ENCODE peak calls at places on chromosomes 13 and 19, in eight cellular contexts. One of them, this sample, is unnamed.

GRCh38 chr13:53068841-53069520 is 40.4 kb downstream of the OLFM4 start:
- DNase-seq in esophagus squamous epithelium: no peak
- DNase-seq in cardiac muscle cell: no peak
- DNase-seq in hepatocyte: no peak
- DNase-seq in fibroblast of pulmonary artery: no peak
- DNase-seq in left ventricle myocardium inferior: no peak
- DNase-seq in adrenal gland: no peak
- DNase-seq in tibial artery: no peak
- DNase-seq in this sample: no peak

GRCh38 chr19:45863335-45863839 is 440 bp upstream of the SYMPK start:
- DNase-seq in adrenal gland: no peak
- DNase-seq in esophagus squamous epithelium: no peak
- DNase-seq in cardiac muscle cell: no peak
- DNase-seq in fibroblast of pulmonary artery: no peak
- DNase-seq in hepatocyte: no peak
- DNase-seq in left ventricle myocardium inferior: no peak
- DNase-seq in tibial artery: no peak
- DNase-seq in this sample: no peak

GRCh38 chr13:106373989-106374572 is 161.4 kb downstream of the EFNB2 start:
- DNase-seq in hepatocyte: peak
- DNase-seq in adrenal gland: peak
- DNase-seq in tibial artery: no peak
- DNase-seq in fibroblast of pulmonary artery: peak
- DNase-seq in esophagus squamous epithelium: no peak
- DNase-seq in cardiac muscle cell: no peak
- DNase-seq in left ventricle myocardium inferior: no peak
- DNase-seq in this sample: peak

GRCh38 chr13:109899748-109900147 is 113.4 kb upstream of the IRS2 start:
- DNase-seq in left ventricle myocardium inferior: no peak
- DNase-seq in tibial artery: no peak
- DNase-seq in cardiac muscle cell: no peak
- DNase-seq in adrenal gland: no peak
- DNase-seq in hepatocyte: no peak
- DNase-seq in esophagus squamous epithelium: no peak
- DNase-seq in fibroblast of pulmonary artery: no peak
- DNase-seq in this sample: no peak

GRCh38 chr19:33393286-33394005 is 19.9 kb downstream of the CEBPG start:
- DNase-seq in fibroblast of pulmonary artery: no peak
- DNase-seq in left ventricle myocardium inferior: peak
- DNase-seq in tibial artery: peak
- DNase-seq in adrenal gland: peak
- DNase-seq in cardiac muscle cell: no peak
- DNase-seq in hepatocyte: no peak
- DNase-seq in esophagus squamous epithelium: no peak
- DNase-seq in this sample: no peak

GRCh38 chr19:8580710-8581281 is 3.6 kb upstream of the MYO1F start:
- DNase-seq in cardiac muscle cell: peak
- DNase-seq in esophagus squamous epithelium: no peak
- DNase-seq in hepatocyte: peak
- DNase-seq in adrenal gland: peak
- DNase-seq in tibial artery: peak
- DNase-seq in fibroblast of pulmonary artery: peak
- DNase-seq in left ventricle myocardium inferior: peak
- DNase-seq in this sample: peak

GRCh38 chr19:19451429-19452240 is 46.2 kb downstream of the GATAD2A start:
- DNase-seq in cardiac muscle cell: no peak
- DNase-seq in adrenal gland: no peak
- DNase-seq in tibial artery: no peak
- DNase-seq in fibroblast of pulmonary artery: no peak
- DNase-seq in hepatocyte: no peak
- DNase-seq in left ventricle myocardium inferior: no peak
- DNase-seq in esophagus squamous epithelium: no peak
- DNase-seq in this sample: no peak

GRCh38 chr19:5154129-5154798 is 185.4 kb downstream of the KDM4B start:
- DNase-seq in tibial artery: no peak
- DNase-seq in left ventricle myocardium inferior: no peak
- DNase-seq in cardiac muscle cell: peak
- DNase-seq in fibroblast of pulmonary artery: peak
- DNase-seq in adrenal gland: no peak
- DNase-seq in esophagus squamous epithelium: no peak
- DNase-seq in hepatocyte: peak
- DNase-seq in this sample: peak

GRCh38 chr13:98504371-98504963 is 72.4 kb downstream of the STK24 start:
- DNase-seq in fibroblast of pulmonary artery: no peak
- DNase-seq in left ventricle myocardium inferior: no peak
- DNase-seq in cardiac muscle cell: no peak
- DNase-seq in tibial artery: no peak
- DNase-seq in adrenal gland: no peak
- DNase-seq in esophagus squamous epithelium: no peak
- DNase-seq in hepatocyte: no peak
- DNase-seq in this sample: no peak

GRCh38 chr19:32598022-32598421 is 17.0 kb downstream of the PDCD5 start:
- DNase-seq in left ventricle myocardium inferior: no peak
- DNase-seq in cardiac muscle cell: no peak
- DNase-seq in esophagus squamous epithelium: no peak
- DNase-seq in fibroblast of pulmonary artery: no peak
- DNase-seq in adrenal gland: no peak
- DNase-seq in tibial artery: no peak
- DNase-seq in hepatocyte: no peak
- DNase-seq in this sample: no peak

GRCh38 chr19:16828990-16829821 is at the start of gene SIN3B:
- DNase-seq in left ventricle myocardium inferior: peak
- DNase-seq in cardiac muscle cell: peak
- DNase-seq in hepatocyte: peak
- DNase-seq in esophagus squamous epithelium: no peak
- DNase-seq in adrenal gland: peak
- DNase-seq in tibial artery: peak
- DNase-seq in fibroblast of pulmonary artery: peak
- DNase-seq in this sample: peak

GRCh38 chr19:1151917-1152601 is 22.0 kb downstream of the SBNO2 start:
- DNase-seq in hepatocyte: no peak
- DNase-seq in tibial artery: peak
- DNase-seq in left ventricle myocardium inferior: peak
- DNase-seq in fibroblast of pulmonary artery: no peak
- DNase-seq in cardiac muscle cell: no peak
- DNase-seq in adrenal gland: peak
- DNase-seq in esophagus squamous epithelium: no peak
- DNase-seq in this sample: peak

GRCh38 chr19:10502524-10503001 is 593 bp downstream of the KEAP1 start:
- DNase-seq in esophagus squamous epithelium: peak
- DNase-seq in left ventricle myocardium inferior: peak
- DNase-seq in tibial artery: peak
- DNase-seq in cardiac muscle cell: peak
- DNase-seq in fibroblast of pulmonary artery: peak
- DNase-seq in hepatocyte: peak
- DNase-seq in adrenal gland: peak
- DNase-seq in this sample: peak

GRCh38 chr13:75196112-75196855 is 285.7 kb downstream of the TBC1D4 start:
- DNase-seq in hepatocyte: no peak
- DNase-seq in adrenal gland: no peak
- DNase-seq in tibial artery: no peak
- DNase-seq in left ventricle myocardium inferior: no peak
- DNase-seq in esophagus squamous epithelium: no peak
- DNase-seq in cardiac muscle cell: no peak
- DNase-seq in fibroblast of pulmonary artery: peak
- DNase-seq in this sample: peak

DNA sequence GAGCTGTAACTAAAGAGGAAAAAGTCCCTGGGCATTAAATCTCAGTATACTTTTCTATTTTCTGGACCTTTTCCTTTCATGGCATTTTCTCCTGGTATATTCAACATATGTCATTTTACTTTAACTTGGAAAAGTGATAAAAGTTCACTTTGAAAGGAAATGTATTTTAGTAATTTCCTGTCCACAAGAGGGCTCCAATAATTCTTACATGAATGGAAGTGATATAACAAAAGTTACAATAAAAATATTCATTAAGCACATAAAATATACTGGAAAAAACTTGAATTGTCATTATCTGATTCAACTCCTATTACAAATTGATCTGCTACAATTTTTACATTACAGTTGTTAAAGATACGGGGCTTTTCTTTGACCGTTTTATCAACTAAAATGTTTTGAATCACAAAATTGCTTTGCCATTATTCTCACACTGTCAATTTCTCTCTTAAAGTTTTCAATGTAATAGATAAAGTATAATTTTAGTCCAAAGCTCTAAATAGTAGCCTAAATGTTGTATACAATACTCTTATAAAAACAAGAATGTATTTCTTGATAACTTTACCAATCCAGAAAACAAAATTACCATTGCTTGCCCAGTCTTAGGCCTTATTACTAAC is 4.9 kb downstream of the UBL3 start:
- DNase-seq in tibial artery: no peak
- DNase-seq in fibroblast of pulmonary artery: peak
- DNase-seq in cardiac muscle cell: no peak
- DNase-seq in left ventricle myocardium inferior: no peak
- DNase-seq in adrenal gland: no peak
- DNase-seq in esophagus squamous epithelium: no peak
- DNase-seq in hepatocyte: no peak
- DNase-seq in this sample: peak
- TF ChIP-seq CTCF in tibial artery: peak
- TF ChIP-seq CTCF in fibroblast of pulmonary artery: peak
- TF ChIP-seq CTCF in cardiac muscle cell: peak
- TF ChIP-seq CTCF in left ventricle myocardium inferior: peak
- TF ChIP-seq CTCF in adrenal gland: peak
- TF ChIP-seq CTCF in esophagus squamous epithelium: peak
- TF ChIP-seq CTCF in hepatocyte: peak
- TF ChIP-seq CTCF in this sample: peak

GRCh38 chr19:40216777-40217026 is 1.5 kb downstream of the TTC9B start:
- DNase-seq in left ventricle myocardium inferior: no peak
- DNase-seq in hepatocyte: no peak
- DNase-seq in cardiac muscle cell: no peak
- DNase-seq in esophagus squamous epithelium: no peak
- DNase-seq in adrenal gland: no peak
- DNase-seq in tibial artery: no peak
- DNase-seq in fibroblast of pulmonary artery: no peak
- DNase-seq in this sample: no peak
- H3K4me3 ChIP-seq in left ventricle myocardium inferior: no peak
- H3K4me3 ChIP-seq in hepatocyte: no peak
- H3K4me3 ChIP-seq in cardiac muscle cell: no peak
- H3K4me3 ChIP-seq in esophagus squamous epithelium: peak
- H3K4me3 ChIP-seq in adrenal gland: no peak
- H3K4me3 ChIP-seq in tibial artery: no peak
- H3K4me3 ChIP-seq in fibroblast of pulmonary artery: no peak
- H3K4me3 ChIP-seq in this sample: no peak

GRCh38 chr19:57576661-57577060 is 2.0 kb downstream of the ZNF416 start:
- DNase-seq in left ventricle myocardium inferior: no peak
- DNase-seq in fibroblast of pulmonary artery: no peak
- DNase-seq in hepatocyte: no peak
- DNase-seq in adrenal gland: no peak
- DNase-seq in esophagus squamous epithelium: no peak
- DNase-seq in cardiac muscle cell: no peak
- DNase-seq in tibial artery: no peak
- DNase-seq in this sample: no peak

GRCh38 chr19:57583521-57584416 is at the start of gene ZIK1:
- DNase-seq in hepatocyte: peak
- DNase-seq in left ventricle myocardium inferior: peak
- DNase-seq in tibial artery: peak
- DNase-seq in adrenal gland: peak
- DNase-seq in cardiac muscle cell: peak
- DNase-seq in esophagus squamous epithelium: peak
- DNase-seq in fibroblast of pulmonary artery: peak
- DNase-seq in this sample: peak

GRCh38 chr19:57583104-57583520 is 833 bp upstream of the ZIK1 start:
- DNase-seq in cardiac muscle cell: no peak
- DNase-seq in esophagus squamous epithelium: no peak
- DNase-seq in fibroblast of pulmonary artery: no peak
- DNase-seq in adrenal gland: no peak
- DNase-seq in hepatocyte: no peak
- DNase-seq in left ventricle myocardium inferior: peak
- DNase-seq in tibial artery: no peak
- DNase-seq in this sample: no peak

DNA sequence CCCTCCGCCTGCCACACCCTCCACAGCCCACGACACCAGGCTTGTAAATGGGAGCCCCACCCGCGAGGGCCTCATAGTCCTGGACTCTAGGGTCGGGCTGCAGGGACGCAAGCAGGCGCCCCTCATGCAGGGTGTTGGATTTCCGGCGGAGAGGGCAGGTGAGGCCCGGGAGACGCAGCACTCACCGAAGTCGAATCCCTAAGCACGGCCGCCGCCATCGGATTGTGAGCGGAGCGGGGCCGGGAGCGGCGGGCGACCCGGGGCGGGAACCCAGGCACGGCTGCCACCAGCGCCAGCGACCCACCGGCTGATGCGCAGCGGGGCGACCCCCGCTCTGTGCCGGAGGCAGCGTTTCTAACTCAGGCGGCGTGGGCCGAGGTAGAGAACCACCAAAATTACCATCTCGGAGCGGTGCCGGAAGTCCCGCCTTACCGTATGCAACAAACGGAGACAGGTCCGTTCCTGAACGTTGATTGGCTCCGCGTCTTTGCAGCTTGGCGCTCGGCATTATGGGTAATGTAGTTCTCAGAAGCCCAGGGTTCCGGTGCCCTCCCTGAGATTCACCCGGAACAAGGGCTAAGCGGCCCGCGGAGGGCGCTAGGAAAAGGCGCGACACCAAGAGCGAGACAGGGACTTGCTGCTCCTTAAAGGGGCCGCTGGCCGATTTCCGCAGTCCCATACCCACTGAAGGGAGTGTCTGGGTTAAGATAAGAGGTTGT is at the start of gene ZNF416:
- DNase-seq in fibroblast of pulmonary artery: peak
- DNase-seq in cardiac muscle cell: peak
- DNase-seq in left ventricle myocardium inferior: peak
- DNase-seq in hepatocyte: peak
- DNase-seq in esophagus squamous epithelium: peak
- DNase-seq in tibial artery: peak
- DNase-seq in adrenal gland: peak
- DNase-seq in this sample: peak
- TF ChIP-seq CTCF in fibroblast of pulmonary artery: peak
- TF ChIP-seq CTCF in cardiac muscle cell: peak
- TF ChIP-seq CTCF in left ventricle myocardium inferior: peak
- TF ChIP-seq CTCF in hepatocyte: peak
- TF ChIP-seq CTCF in esophagus squamous epithelium: no peak
- TF ChIP-seq CTCF in tibial artery: no peak
- TF ChIP-seq CTCF in adrenal gland: no peak
- TF ChIP-seq CTCF in this sample: peak

DNA sequence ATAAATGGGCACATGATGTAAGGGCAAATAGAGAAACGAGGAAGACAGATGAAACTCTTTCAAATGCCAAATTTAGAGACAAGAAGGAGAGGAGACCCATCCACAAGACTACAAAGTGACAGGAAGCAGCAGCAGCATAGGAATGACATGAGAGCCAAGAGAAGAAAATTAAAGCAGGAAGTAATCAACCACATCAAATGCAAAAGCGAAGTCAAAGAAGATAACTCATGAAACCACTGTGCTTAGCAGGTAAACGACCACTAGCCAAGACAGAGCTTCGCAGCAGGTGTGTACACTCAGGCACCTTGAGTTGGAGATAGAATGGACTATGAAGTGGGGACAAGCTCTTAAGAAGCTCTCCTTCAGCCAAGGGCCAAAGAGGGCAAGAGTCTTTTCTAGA is 64.1 kb downstream of the KLF12 start:
- DNase-seq in hepatocyte: no peak
- DNase-seq in fibroblast of pulmonary artery: no peak
- DNase-seq in adrenal gland: no peak
- DNase-seq in cardiac muscle cell: no peak
- DNase-seq in tibial artery: no peak
- DNase-seq in esophagus squamous epithelium: no peak
- DNase-seq in left ventricle myocardium inferior: no peak
- DNase-seq in this sample: no peak
- H3K4me3 ChIP-seq in hepatocyte: no peak
- H3K4me3 ChIP-seq in fibroblast of pulmonary artery: no peak
- H3K4me3 ChIP-seq in adrenal gland: no peak
- H3K4me3 ChIP-seq in cardiac muscle cell: no peak
- H3K4me3 ChIP-seq in tibial artery: no peak
- H3K4me3 ChIP-seq in esophagus squamous epithelium: no peak
- H3K4me3 ChIP-seq in left ventricle myocardium inferior: no peak
- H3K4me3 ChIP-seq in this sample: no peak

This sample was measured in cardiac fibroblast.